ENCODE peak calls at places on chromosomes 12 and 14, in four cellular contexts. L, M, A and C are unnamed samples.

GRCh38 chr14:95493976-95494375 is 22.5 kb downstream of the SYNE3 start:
- DNase-seq in M (no peak), A (no peak), L (no peak), C (no peak)

GRCh38 chr12:91813701-91814100 is 331.9 kb downstream of the BTG1 start:
- DNase-seq in A (peak), M (no peak), L (no peak), C (no peak)

GRCh38 chr12:44286336-44286735 is 450.5 kb downstream of the TMEM117 start:
- DNase-seq in A (peak), M (no peak), L (no peak), C (no peak)

GRCh38 chr12:52976574-52977071 is 27.7 kb downstream of the KRT18 start:
- DNase-seq in L (no peak), M (peak), A (peak), C (peak)

GRCh38 chr12:116153096-116153495 is 124.4 kb downstream of the MED13L start:
- DNase-seq in A (no peak), M (no peak), L (no peak), C (no peak)

GRCh38 chr14:99459491-99460100 is 21.1 kb downstream of the SETD3 start:
- DNase-seq in M (no peak), L (no peak), A (no peak), C (no peak)

GRCh38 chr14:45253754-45254300 is 825 bp upstream of the MIS18BP1 start:
- DNase-seq in L (no peak), M (peak), A (no peak), C (peak)

GRCh38 chr14:33954016-33954598 is 3.2 kb upstream of the EGLN3 start:
- DNase-seq in L (no peak), M (no peak), A (no peak), C (no peak)

GRCh38 chr12:28961948-28962384 is 187.1 kb upstream of the FAR2 start:
- DNase-seq in A (no peak), M (no peak), L (no peak), C (no peak)

GRCh38 chr14:50943943-50944646 is at the start of gene PYGL:
- DNase-seq in M (peak), L (peak), A (peak), C (peak)

GRCh38 chr14:75803768-75804167 is 142.7 kb downstream of the TTLL5 start:
- DNase-seq in A (no peak), L (no peak), M (peak), C (no peak)

GRCh38 chr12:10223208-10223607 is 10.5 kb downstream of the GABARAPL1 start:
- DNase-seq in M (no peak), L (no peak), A (no peak), C (no peak)

GRCh38 chr14:29569194-29569593 is 358.5 kb downstream of the PRKD1 start:
- DNase-seq in M (no peak), A (peak), L (no peak), C (no peak)

GRCh38 chr14:96264850-96265249 is 8.8 kb downstream of the BDKRB1 start:
- DNase-seq in L (no peak), M (peak), A (peak), C (no peak)

GRCh38 chr12:104534162-104534856 is 77.6 kb downstream of the CHST11 start:
- DNase-seq in M (peak), A (no peak), L (no peak), C (no peak)

GRCh38 chr12:32134144-32134888 is 27.7 kb downstream of the BICD1 start:
- DNase-seq in L (no peak), M (peak), A (peak), C (peak)

GRCh38 chr14:101955695-101956161 is 8.6 kb upstream of the DYNC1H1 start:
- DNase-seq in L (no peak), A (no peak), M (no peak), C (no peak)

GRCh38 chr14:104816678-104816945 is 15.7 kb downstream of the ZBTB42 start:
- DNase-seq in A (no peak), L (no peak), M (no peak), C (no peak)

GRCh38 chr12:115452751-115453281 is 768.8 kb upstream of the TBX3 start:
- DNase-seq in L (no peak), A (no peak), M (peak), C (no peak)

DNA sequence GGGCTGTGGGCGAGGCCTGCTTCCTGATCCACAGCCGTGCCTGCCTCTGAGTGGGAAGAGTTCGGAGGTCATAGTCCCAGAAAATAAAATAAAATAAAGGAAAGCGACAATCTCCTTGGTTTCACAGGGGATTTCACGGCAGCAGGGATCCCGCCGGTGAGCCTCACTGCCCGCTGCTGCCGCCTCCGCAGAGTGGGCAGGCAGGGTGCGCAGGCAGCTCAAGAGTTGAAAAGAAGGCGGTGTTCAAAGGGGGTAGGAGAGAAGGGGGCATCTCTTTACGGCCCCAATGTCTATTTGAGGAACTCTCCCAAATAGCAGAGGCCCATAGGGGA is 3.1 kb upstream of the HOXC9 start:
- DNase-seq in L (no peak), M (no peak), A (no peak), C (no peak)
- TF ChIP-seq EZH2 in L (no peak), M (no peak), A (no peak), C (no peak)

GRCh38 chr12:50055831-50056628 is 1.4 kb upstream of the ASIC1 start:
- DNase-seq in L (peak), A (peak), M (peak), C (peak)
- TF ChIP-seq EZH2 in L (no peak), A (no peak), M (peak), C (no peak)

GRCh38 chr12:20963762-20964161 is 153.3 kb downstream of the SLCO1B3 start:
- DNase-seq in M (no peak), A (no peak), L (no peak), C (no peak)
- TF ChIP-seq EZH2 in M (no peak), A (no peak), L (no peak), C (no peak)

DNA sequence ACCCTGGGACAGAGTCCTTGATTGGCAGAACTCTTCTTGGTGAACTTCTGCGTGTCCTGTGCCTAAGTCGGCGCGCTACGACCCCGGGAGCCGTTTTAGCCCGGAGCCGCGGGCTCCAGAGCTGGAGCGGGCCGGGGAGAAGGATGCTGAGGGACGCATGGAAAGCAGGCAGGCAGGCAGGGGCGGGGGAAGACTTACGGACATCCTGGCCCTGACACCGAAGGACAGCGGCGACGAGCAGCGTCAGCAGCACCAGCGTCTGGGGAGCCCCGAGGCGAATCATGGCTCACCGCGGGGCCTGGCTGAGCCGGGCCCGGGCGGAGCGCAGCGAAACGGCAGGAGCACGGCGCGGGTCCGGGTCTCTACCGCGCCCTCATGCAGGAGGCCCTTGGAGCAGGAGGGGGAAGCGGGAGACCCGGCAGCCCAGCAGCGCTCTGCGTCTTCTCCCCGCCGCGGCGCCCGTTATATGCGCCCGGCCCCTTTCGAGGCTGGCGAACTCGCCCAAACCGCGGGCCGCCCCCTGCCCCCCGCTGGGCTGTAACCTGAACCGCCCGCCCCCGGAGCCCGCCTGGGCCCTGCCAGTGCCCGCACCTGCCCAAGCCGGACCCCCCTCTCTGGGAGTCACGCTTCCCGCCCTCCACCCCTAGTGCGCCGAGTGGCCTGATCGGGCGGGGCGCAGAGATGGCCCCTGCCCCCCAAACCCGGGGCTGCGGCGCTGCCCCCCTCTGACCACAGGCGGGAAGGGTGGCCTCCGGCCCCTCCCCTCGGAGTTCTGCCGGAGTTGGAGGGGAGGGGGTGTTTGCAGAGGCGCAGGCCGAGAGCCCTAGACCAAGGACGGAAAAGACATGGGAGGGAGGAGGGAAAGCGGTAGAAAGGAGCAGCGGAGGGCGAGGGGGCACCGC is at the start of gene COL2A1:
- DNase-seq in L (no peak), A (peak), M (peak), C (no peak)
- TF ChIP-seq EZH2 in L (no peak), A (no peak), M (peak), C (no peak)

DNA sequence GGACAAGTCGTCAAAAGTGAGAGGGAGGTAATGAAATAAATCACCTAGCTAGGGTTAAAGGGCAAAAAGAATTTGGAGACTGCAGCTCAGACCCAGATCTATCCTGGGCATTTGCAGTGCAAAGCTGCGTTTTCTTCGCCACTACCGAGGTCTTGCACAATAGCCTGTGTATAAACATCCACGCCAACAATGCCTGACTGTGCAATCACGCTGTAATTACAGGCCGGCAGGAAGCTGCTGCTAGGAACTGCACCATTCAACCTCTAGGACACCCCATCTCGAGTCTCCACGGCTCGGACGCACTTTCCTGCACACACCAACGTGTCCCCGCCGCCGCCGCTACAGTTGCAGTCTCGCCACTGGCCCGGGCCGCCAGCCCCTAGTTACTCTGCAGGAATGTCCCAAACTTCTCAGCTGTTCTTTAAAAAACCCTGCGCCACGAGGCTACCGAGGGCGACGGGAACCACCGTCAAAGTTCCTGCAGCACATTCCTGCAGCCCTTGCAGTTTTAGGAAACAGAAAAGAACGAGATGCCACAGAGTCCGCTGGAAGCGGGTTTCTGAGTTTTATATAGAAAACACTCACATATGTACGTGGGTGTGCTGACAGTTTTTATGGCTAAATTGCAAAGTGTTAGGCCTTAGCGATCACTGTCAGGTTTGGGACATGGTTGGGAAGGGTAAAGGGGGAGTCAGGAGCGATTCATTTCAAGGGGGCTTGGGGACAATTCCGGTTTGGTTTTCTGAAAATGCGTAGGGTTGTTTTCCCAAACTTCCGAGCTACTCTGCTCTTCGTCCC is 65.6 kb upstream of the PTGR2 start:
- DNase-seq in M (peak), L (peak), A (peak), C (peak)
- TF ChIP-seq EZH2 in M (peak), L (no peak), A (no peak), C (no peak)